ENCODE peak calls at places on chromosomes 6 and 20, in four cellular contexts. R is pancreas, F is Calu3, Y is kidney epithelial cell. Q is an unnamed sample.
A peak's percentile ranks its signal among the peaks of the same experiment; 100 is the strongest.

GRCh38 chr6:34855463-34855862 is 32.4 kb downstream of the TAF11 start:
- DNase-seq in R (no peak), F (no peak), Y (no peak), Q (no peak)

GRCh38 chr6:119241124-119241491 is 108.5 kb downstream of the MAN1A1 start:
- DNase-seq in R (no peak), F (no peak), Y (no peak), Q (no peak)

GRCh38 chr20:48222595-48223180 is 437.4 kb upstream of the SULF2 start:
- DNase-seq in R (no peak), F (no peak), Y (no peak), Q (no peak)

GRCh38 chr20:16801919-16802651 is 53.9 kb downstream of the OTOR start:
- DNase-seq in R (peak; percentile 22), F (peak; percentile 50), Y (no peak), Q (peak; percentile 48)

GRCh38 chr6:145276746-145277145 is 458.6 kb downstream of the EPM2A start:
- DNase-seq in R (no peak), F (no peak), Y (no peak), Q (no peak)

GRCh38 chr20:1656844-1657243 is 735 bp downstream of the SIRPG start:
- DNase-seq in R (no peak), F (no peak), Y (no peak), Q (no peak)

GRCh38 chr20:25237610-25238318 is 10.1 kb upstream of the PYGB start:
- DNase-seq in R (no peak), F (peak; percentile 60), Y (peak; percentile 98), Q (no peak)

GRCh38 chr20:43910564-43910963 is 4.1 kb upstream of the TOX2 start:
- DNase-seq in R (no peak), F (no peak), Y (no peak), Q (no peak)

GRCh38 chr20:8855315-8855714 is 213.6 kb upstream of the PLCB4 start:
- DNase-seq in R (no peak), F (no peak), Y (peak; percentile 14), Q (no peak)

GRCh38 chr20:13772529-13772928 is 12.2 kb downstream of the ESF1 start:
- DNase-seq in R (no peak), F (no peak), Y (no peak), Q (no peak)

GRCh38 chr6:168365422-168366165 is 46.0 kb upstream of the DACT2 start:
- DNase-seq in R (no peak), F (no peak), Y (no peak), Q (no peak)

GRCh38 chr6:107489636-107490567 is at the start of gene SOBP:
- DNase-seq in R (peak; percentile 30), F (peak; percentile 41), Y (no peak), Q (peak; percentile 64)

GRCh38 chr6:28772480-28773381 is 151.1 kb downstream of the TRIM27 start:
- DNase-seq in R (no peak), F (no peak), Y (no peak), Q (no peak)

GRCh38 chr20:12966468-12967085 is 42.2 kb upstream of the SPTLC3 start:
- DNase-seq in R (no peak), F (no peak), Y (peak; percentile 23), Q (no peak)

GRCh38 chr6:127302728-127303675 is 36.3 kb downstream of the RNF146 start:
- DNase-seq in R (no peak), F (peak; percentile 32), Y (no peak), Q (peak; percentile 45)

GRCh38 chr6:44131880-44132279 is 4.5 kb downstream of the TMEM63B start:
- DNase-seq in R (no peak), F (peak; percentile 35), Y (no peak), Q (no peak)

GRCh38 chr6:41191569-41191968 is 9.4 kb downstream of the TREML2 start:
- DNase-seq in R (no peak), F (peak; percentile 72), Y (no peak), Q (no peak)

GRCh38 chr6:27616313-27617045 is 143.6 kb upstream of the ZNF184 start:
- DNase-seq in R (no peak), F (no peak), Y (no peak), Q (no peak)

GRCh38 chr20:25500880-25501351 is 84.4 kb downstream of the NINL start:
- DNase-seq in R (no peak), F (no peak), Y (no peak), Q (no peak)

GRCh38 chr20:53083411-53083810 is 111.3 kb downstream of the TSHZ2 start:
- DNase-seq in R (no peak), F (no peak), Y (no peak), Q (no peak)

GRCh38 chr6:43856005-43856765 is 86.2 kb downstream of the VEGFA start:
- DNase-seq in R (peak; percentile 64), F (peak; percentile 86), Y (no peak), Q (no peak)

DNA sequence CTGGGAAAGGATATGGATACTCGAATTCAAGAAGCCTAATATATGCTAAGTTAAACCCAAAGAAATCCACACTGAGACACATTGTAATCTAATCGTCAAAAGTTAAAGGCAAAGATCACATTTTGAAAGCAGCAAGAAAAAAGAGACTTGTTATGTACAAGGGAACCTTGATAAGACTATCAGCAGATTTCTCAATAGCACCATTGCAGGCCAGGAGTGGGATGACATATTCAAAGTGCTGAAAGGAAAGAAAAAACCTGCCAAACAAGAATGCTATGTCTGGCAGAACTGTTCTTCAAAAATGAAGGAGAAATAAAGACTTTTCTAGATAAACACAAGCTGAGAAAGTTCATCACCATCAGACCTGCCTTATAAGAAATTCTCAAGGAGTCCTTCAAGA is 75.2 kb downstream of the COL21A1 start:
- DNase-seq in R (no peak), F (no peak), Y (no peak), Q (no peak)
- TF ChIP-seq CTCF in R (no peak), F (no peak), Y (no peak), Q (no peak)

GRCh38 chr20:3720626-3721025 is 8.2 kb upstream of the SIGLEC1 start:
- DNase-seq in R (no peak), F (no peak), Y (no peak), Q (no peak)
- TF ChIP-seq CTCF in R (no peak), F (no peak), Y (no peak), Q (no peak)

GRCh38 chr6:159169193-159169555 is at the start of gene FNDC1:
- DNase-seq in R (no peak), F (peak; percentile 76), Y (no peak), Q (no peak)
- TF ChIP-seq CTCF in R (no peak), F (no peak), Y (no peak), Q (no peak)

GRCh38 chr6:37125779-37126553 is 44.0 kb upstream of the PIM1 start:
- DNase-seq in R (no peak), F (no peak), Y (no peak), Q (no peak)
- TF ChIP-seq CTCF in R (no peak), F (no peak), Y (no peak), Q (no peak)

GRCh38 chr20:3275966-3276365 is 37.0 kb upstream of the SLC4A11 start:
- DNase-seq in R (no peak), F (no peak), Y (no peak), Q (no peak)

GRCh38 chr20:3275064-3275935 is 36.3 kb upstream of the SLC4A11 start:
- DNase-seq in R (no peak), F (no peak), Y (no peak), Q (no peak)

GRCh38 chr20:3273371-3273770 is 34.4 kb upstream of the SLC4A11 start:
- DNase-seq in R (no peak), F (no peak), Y (no peak), Q (no peak)

GRCh38 chr20:3277686-3278465 is 38.9 kb upstream of the SLC4A11 start:
- DNase-seq in R (no peak), F (no peak), Y (no peak), Q (no peak)

DNA sequence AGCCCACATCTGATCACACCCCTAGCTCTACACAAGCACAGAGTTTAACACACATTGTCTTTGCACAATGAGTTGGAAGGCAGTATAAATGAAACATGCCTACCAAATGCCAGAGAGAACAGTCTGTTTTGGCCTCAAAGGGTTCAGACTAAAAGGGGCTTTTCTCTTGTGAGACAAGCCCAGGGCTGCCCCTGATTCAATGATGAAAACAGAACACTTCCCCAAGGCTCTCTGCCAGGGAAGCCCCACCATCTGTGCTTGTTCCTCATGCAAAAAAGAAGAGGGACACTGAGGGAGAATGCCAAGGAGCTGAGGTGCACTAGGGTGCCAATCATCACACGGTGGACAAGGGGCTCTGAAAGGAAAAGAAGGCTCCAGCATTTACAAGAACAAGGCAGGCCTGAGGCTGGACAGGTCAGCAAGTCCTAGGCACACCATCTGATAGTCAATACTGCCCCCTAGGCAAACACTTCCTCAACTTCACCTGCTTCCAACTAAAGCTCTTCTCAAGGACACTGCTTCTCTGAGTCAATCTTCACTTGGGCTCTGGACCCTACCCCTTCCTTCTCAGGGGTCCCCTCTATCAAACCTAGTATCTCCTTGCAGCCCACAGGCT is 37.5 kb upstream of the SLC4A11 start:
- DNase-seq in R (no peak), F (peak; percentile 4), Y (no peak), Q (no peak)
- TF ChIP-seq CTCF in R (no peak), F (no peak), Y (no peak), Q (no peak)

GRCh38 chr6:153965996-153966395 is 73.0 kb upstream of the OPRM1 start:
- DNase-seq in R (no peak), F (no peak), Y (peak; percentile 37), Q (no peak)

GRCh38 chr6:153962548-153962947 is 76.5 kb upstream of the OPRM1 start:
- DNase-seq in R (no peak), F (no peak), Y (no peak), Q (no peak)

GRCh38 chr6:153959281-153959680 is 79.8 kb upstream of the OPRM1 start:
- DNase-seq in R (no peak), F (no peak), Y (no peak), Q (no peak)

GRCh38 chr6:153960741-153961140 is 78.3 kb upstream of the OPRM1 start:
- DNase-seq in R (no peak), F (no peak), Y (no peak), Q (no peak)

DNA sequence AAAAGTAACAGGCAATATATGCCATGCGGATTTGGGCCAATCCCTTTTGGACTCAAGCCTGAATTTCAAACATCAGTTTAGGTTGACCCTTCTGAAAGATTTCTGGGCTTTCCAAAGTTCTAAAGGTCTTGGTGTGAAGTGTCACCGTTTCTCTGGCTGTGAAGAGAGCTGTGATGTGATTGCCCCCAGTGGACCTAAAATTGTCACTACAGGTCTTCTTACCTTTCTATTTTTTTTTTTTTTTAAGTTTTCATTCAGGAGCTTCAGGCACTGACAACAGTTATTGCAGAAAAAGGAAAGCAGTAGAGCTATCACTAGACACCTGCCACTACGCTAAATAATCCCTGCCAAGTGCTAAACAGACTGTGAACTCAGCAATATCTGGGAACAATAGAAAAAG is 75.7 kb upstream of the OPRM1 start:
- DNase-seq in R (no peak), F (no peak), Y (no peak), Q (no peak)
- TF ChIP-seq CTCF in R (no peak), F (no peak), Y (no peak), Q (no peak)

GRCh38 chr20:3068986-3069900 is 2.2 kb upstream of the OXT start:
- DNase-seq in R (no peak), F (peak; percentile 26), Y (no peak), Q (no peak)
- TF ChIP-seq CTCF in R (no peak), F (no peak), Y (no peak), Q (peak; percentile 41)

GRCh38 chr20:40821438-40821837 is 132.4 kb upstream of the MAFB start:
- DNase-seq in R (no peak), F (no peak), Y (no peak), Q (no peak)
- TF ChIP-seq CTCF in R (no peak), F (no peak), Y (no peak), Q (no peak)

Q was measured in CD8-positive, alpha-beta T cell.